ENCODE peak calls at places on chromosomes 5 and 9, in eight cellular contexts. One of them, this sample, is unnamed.

GRCh38 chr9:97521576-97522333 is 20.3 kb downstream of the TMOD1 start:
- DNase-seq in brain microvascular endothelial cell: no peak
- DNase-seq in stromal cell of bone marrow: no peak
- DNase-seq in sciatic nerve: peak
- DNase-seq in NCI-H2081: no peak
- DNase-seq in Caki2: no peak
- DNase-seq in MCF 10A: no peak
- DNase-seq in GM13976: no peak
- DNase-seq in this sample: no peak

GRCh38 chr5:146137967-146138403 is 32.6 kb upstream of the PLAC8L1 start:
- DNase-seq in brain microvascular endothelial cell: peak
- DNase-seq in stromal cell of bone marrow: no peak
- DNase-seq in sciatic nerve: no peak
- DNase-seq in NCI-H2081: no peak
- DNase-seq in Caki2: peak
- DNase-seq in MCF 10A: peak
- DNase-seq in GM13976: no peak
- DNase-seq in this sample: no peak

GRCh38 chr5:138240690-138241385 is 27.7 kb upstream of the CDC23 start:
- DNase-seq in brain microvascular endothelial cell: no peak
- DNase-seq in stromal cell of bone marrow: no peak
- DNase-seq in sciatic nerve: no peak
- DNase-seq in NCI-H2081: no peak
- DNase-seq in Caki2: no peak
- DNase-seq in MCF 10A: no peak
- DNase-seq in GM13976: no peak
- DNase-seq in this sample: no peak

GRCh38 chr9:91193658-91194391 is 167.9 kb downstream of the AUH start:
- DNase-seq in brain microvascular endothelial cell: peak
- DNase-seq in stromal cell of bone marrow: peak
- DNase-seq in sciatic nerve: peak
- DNase-seq in NCI-H2081: no peak
- DNase-seq in Caki2: peak
- DNase-seq in MCF 10A: peak
- DNase-seq in GM13976: peak
- DNase-seq in this sample: peak

GRCh38 chr5:174491265-174491664 is 233.1 kb upstream of the MSX2 start:
- DNase-seq in brain microvascular endothelial cell: no peak
- DNase-seq in stromal cell of bone marrow: no peak
- DNase-seq in sciatic nerve: no peak
- DNase-seq in NCI-H2081: no peak
- DNase-seq in Caki2: no peak
- DNase-seq in MCF 10A: no peak
- DNase-seq in GM13976: no peak
- DNase-seq in this sample: no peak

GRCh38 chr5:120229036-120229435 is 235.1 kb upstream of the PRR16 start:
- DNase-seq in brain microvascular endothelial cell: no peak
- DNase-seq in stromal cell of bone marrow: no peak
- DNase-seq in sciatic nerve: no peak
- DNase-seq in NCI-H2081: no peak
- DNase-seq in Caki2: no peak
- DNase-seq in MCF 10A: no peak
- DNase-seq in GM13976: no peak
- DNase-seq in this sample: no peak

GRCh38 chr9:117662651-117663050 is 41.6 kb upstream of the TLR4 start:
- DNase-seq in brain microvascular endothelial cell: no peak
- DNase-seq in stromal cell of bone marrow: no peak
- DNase-seq in sciatic nerve: no peak
- DNase-seq in NCI-H2081: no peak
- DNase-seq in Caki2: no peak
- DNase-seq in MCF 10A: no peak
- DNase-seq in GM13976: no peak
- DNase-seq in this sample: no peak

GRCh38 chr5:37217976-37218375 is 31.2 kb downstream of the CPLANE1 start:
- DNase-seq in brain microvascular endothelial cell: no peak
- DNase-seq in stromal cell of bone marrow: no peak
- DNase-seq in sciatic nerve: no peak
- DNase-seq in NCI-H2081: no peak
- DNase-seq in Caki2: no peak
- DNase-seq in MCF 10A: no peak
- DNase-seq in GM13976: no peak
- DNase-seq in this sample: no peak

GRCh38 chr5:36655171-36655570 is 48.8 kb downstream of the SLC1A3 start:
- DNase-seq in brain microvascular endothelial cell: no peak
- DNase-seq in stromal cell of bone marrow: peak
- DNase-seq in sciatic nerve: no peak
- DNase-seq in NCI-H2081: no peak
- DNase-seq in Caki2: no peak
- DNase-seq in MCF 10A: no peak
- DNase-seq in GM13976: no peak
- DNase-seq in this sample: no peak

GRCh38 chr9:91740713-91741112 is 209.3 kb downstream of the ROR2 start:
- DNase-seq in brain microvascular endothelial cell: peak
- DNase-seq in stromal cell of bone marrow: peak
- DNase-seq in sciatic nerve: no peak
- DNase-seq in NCI-H2081: no peak
- DNase-seq in Caki2: no peak
- DNase-seq in MCF 10A: peak
- DNase-seq in GM13976: no peak
- DNase-seq in this sample: no peak

GRCh38 chr9:133919253-133920115 is 72.6 kb downstream of the VAV2 start:
- DNase-seq in brain microvascular endothelial cell: peak
- DNase-seq in stromal cell of bone marrow: no peak
- DNase-seq in sciatic nerve: no peak
- DNase-seq in NCI-H2081: no peak
- DNase-seq in Caki2: no peak
- DNase-seq in MCF 10A: no peak
- DNase-seq in GM13976: no peak
- DNase-seq in this sample: no peak

GRCh38 chr9:82780017-82780416 is 282.9 kb downstream of the RASEF start:
- DNase-seq in brain microvascular endothelial cell: no peak
- DNase-seq in stromal cell of bone marrow: no peak
- DNase-seq in sciatic nerve: no peak
- DNase-seq in NCI-H2081: no peak
- DNase-seq in Caki2: no peak
- DNase-seq in MCF 10A: no peak
- DNase-seq in GM13976: no peak
- DNase-seq in this sample: no peak

GRCh38 chr5:33834334-33834733 is 57.5 kb downstream of the ADAMTS12 start:
- DNase-seq in brain microvascular endothelial cell: peak
- DNase-seq in stromal cell of bone marrow: no peak
- DNase-seq in sciatic nerve: no peak
- DNase-seq in NCI-H2081: no peak
- DNase-seq in Caki2: no peak
- DNase-seq in MCF 10A: no peak
- DNase-seq in GM13976: no peak
- DNase-seq in this sample: no peak

GRCh38 chr5:83493644-83494043 is 22.1 kb downstream of the VCAN start:
- DNase-seq in brain microvascular endothelial cell: no peak
- DNase-seq in stromal cell of bone marrow: no peak
- DNase-seq in sciatic nerve: no peak
- DNase-seq in NCI-H2081: no peak
- DNase-seq in Caki2: no peak
- DNase-seq in MCF 10A: no peak
- DNase-seq in GM13976: no peak
- DNase-seq in this sample: no peak

GRCh38 chr5:83472508-83473343 is 1.2 kb downstream of the VCAN start:
- DNase-seq in brain microvascular endothelial cell: no peak
- DNase-seq in stromal cell of bone marrow: peak
- DNase-seq in sciatic nerve: peak
- DNase-seq in NCI-H2081: no peak
- DNase-seq in Caki2: no peak
- DNase-seq in MCF 10A: no peak
- DNase-seq in GM13976: peak
- DNase-seq in this sample: peak

GRCh38 chr5:113488645-113489184 is 462 bp upstream of the MCC start:
- DNase-seq in brain microvascular endothelial cell: peak
- DNase-seq in stromal cell of bone marrow: no peak
- DNase-seq in sciatic nerve: no peak
- DNase-seq in NCI-H2081: no peak
- DNase-seq in Caki2: no peak
- DNase-seq in MCF 10A: peak
- DNase-seq in GM13976: no peak
- DNase-seq in this sample: no peak

GRCh38 chr5:171495122-171495700 is 75.8 kb downstream of the FGF18 start:
- DNase-seq in brain microvascular endothelial cell: no peak
- DNase-seq in stromal cell of bone marrow: peak
- DNase-seq in sciatic nerve: no peak
- DNase-seq in NCI-H2081: no peak
- DNase-seq in Caki2: no peak
- DNase-seq in MCF 10A: no peak
- DNase-seq in GM13976: no peak
- DNase-seq in this sample: no peak

GRCh38 chr5:109958082-109958481 is 268.4 kb downstream of the MAN2A1 start:
- DNase-seq in brain microvascular endothelial cell: no peak
- DNase-seq in stromal cell of bone marrow: no peak
- DNase-seq in sciatic nerve: no peak
- DNase-seq in NCI-H2081: no peak
- DNase-seq in Caki2: no peak
- DNase-seq in MCF 10A: no peak
- DNase-seq in GM13976: no peak
- DNase-seq in this sample: peak

GRCh38 chr5:26805076-26805475 is 233.3 kb downstream of the CDH9 start:
- DNase-seq in brain microvascular endothelial cell: no peak
- DNase-seq in stromal cell of bone marrow: no peak
- DNase-seq in sciatic nerve: no peak
- DNase-seq in NCI-H2081: no peak
- DNase-seq in Caki2: no peak
- DNase-seq in MCF 10A: peak
- DNase-seq in GM13976: no peak
- DNase-seq in this sample: no peak

GRCh38 chr5:90902681-90903386 is 344.2 kb downstream of the ADGRV1 start:
- DNase-seq in brain microvascular endothelial cell: no peak
- DNase-seq in stromal cell of bone marrow: no peak
- DNase-seq in sciatic nerve: no peak
- DNase-seq in NCI-H2081: no peak
- DNase-seq in Caki2: no peak
- DNase-seq in MCF 10A: no peak
- DNase-seq in GM13976: no peak
- DNase-seq in this sample: no peak

GRCh38 chr5:142235050-142235797 is 89.6 kb downstream of the SPRY4 start:
- DNase-seq in brain microvascular endothelial cell: no peak
- DNase-seq in stromal cell of bone marrow: no peak
- DNase-seq in sciatic nerve: no peak
- DNase-seq in NCI-H2081: no peak
- DNase-seq in Caki2: no peak
- DNase-seq in MCF 10A: no peak
- DNase-seq in GM13976: no peak
- DNase-seq in this sample: no peak

GRCh38 chr9:114037249-114037648 is 40.9 kb downstream of the AMBP start:
- DNase-seq in brain microvascular endothelial cell: no peak
- DNase-seq in stromal cell of bone marrow: no peak
- DNase-seq in sciatic nerve: no peak
- DNase-seq in NCI-H2081: no peak
- DNase-seq in Caki2: no peak
- DNase-seq in MCF 10A: no peak
- DNase-seq in GM13976: peak
- DNase-seq in this sample: no peak

GRCh38 chr9:27150758-27151431 is 41.9 kb downstream of the TEK start:
- DNase-seq in brain microvascular endothelial cell: no peak
- DNase-seq in stromal cell of bone marrow: peak
- DNase-seq in sciatic nerve: no peak
- DNase-seq in NCI-H2081: no peak
- DNase-seq in Caki2: no peak
- DNase-seq in MCF 10A: peak
- DNase-seq in GM13976: no peak
- DNase-seq in this sample: no peak

GRCh38 chr9:71830131-71830530 is 61.8 kb upstream of the CEMIP2 start:
- DNase-seq in brain microvascular endothelial cell: no peak
- DNase-seq in stromal cell of bone marrow: no peak
- DNase-seq in sciatic nerve: no peak
- DNase-seq in NCI-H2081: no peak
- DNase-seq in Caki2: no peak
- DNase-seq in MCF 10A: no peak
- DNase-seq in GM13976: no peak
- DNase-seq in this sample: no peak

GRCh38 chr5:100306000-100306399 is 229.2 kb upstream of the FAM174A start:
- DNase-seq in brain microvascular endothelial cell: no peak
- DNase-seq in stromal cell of bone marrow: no peak
- DNase-seq in sciatic nerve: no peak
- DNase-seq in NCI-H2081: no peak
- DNase-seq in Caki2: no peak
- DNase-seq in MCF 10A: peak
- DNase-seq in GM13976: no peak
- DNase-seq in this sample: no peak

GRCh38 chr9:2461886-2462285 is 159.7 kb upstream of the VLDLR start:
- DNase-seq in brain microvascular endothelial cell: no peak
- DNase-seq in stromal cell of bone marrow: no peak
- DNase-seq in sciatic nerve: no peak
- DNase-seq in NCI-H2081: no peak
- DNase-seq in Caki2: no peak
- DNase-seq in MCF 10A: no peak
- DNase-seq in GM13976: no peak
- DNase-seq in this sample: no peak

GRCh38 chr5:97094579-97095317 is 47.7 kb downstream of the LIX1 start:
- DNase-seq in brain microvascular endothelial cell: no peak
- DNase-seq in stromal cell of bone marrow: no peak
- DNase-seq in sciatic nerve: no peak
- DNase-seq in NCI-H2081: no peak
- DNase-seq in Caki2: no peak
- DNase-seq in MCF 10A: no peak
- DNase-seq in GM13976: peak
- DNase-seq in this sample: peak

GRCh38 chr9:38039090-38039906 is 29.7 kb downstream of the SHB start:
- DNase-seq in brain microvascular endothelial cell: peak
- DNase-seq in stromal cell of bone marrow: no peak
- DNase-seq in sciatic nerve: no peak
- DNase-seq in NCI-H2081: no peak
- DNase-seq in Caki2: peak
- DNase-seq in MCF 10A: peak
- DNase-seq in GM13976: no peak
- DNase-seq in this sample: no peak